ENCODE peak calls at places on chromosome X, in five cellular contexts. Q is AG04450; J is heart left ventricle; L is lower lobe of right lung; A is CD4-positive, alpha-beta T cell. G is an unnamed sample. For H3K9me3, the result is how much of the 10 kb centered on the place peaks cover.

GRCh38 chrX:115584715-115585114 is 23.7 kb downstream of the PLS3 start:
- DNase-seq in Q (no peak), J (no peak), L (no peak), A (no peak), G (no peak)

GRCh38 chrX:140572724-140573123 is 67.9 kb upstream of the SOX3 start:
- DNase-seq in Q (no peak), J (no peak), L (no peak), A (no peak), G (no peak)

GRCh38 chrX:16653424-16653823 is 3.5 kb downstream of the S100G start:
- DNase-seq in Q (no peak), J (no peak), L (no peak), A (no peak), G (no peak)

GRCh38 chrX:41035582-41035981 is 49.7 kb upstream of the USP9X start:
- DNase-seq in Q (no peak), J (no peak), L (no peak), A (no peak), G (no peak)

GRCh38 chrX:20217279-20217678 is 49.4 kb downstream of the RPS6KA3 start:
- DNase-seq in Q (no peak), J (no peak), L (no peak), A (no peak), G (no peak)

GRCh38 chrX:43940811-43941210 is 32.4 kb downstream of the NDP start:
- DNase-seq in Q (no peak), J (no peak), L (no peak), A (no peak), G (no peak)

GRCh38 chrX:107107459-107107858 is 11.2 kb downstream of the RBM41 start:
- DNase-seq in Q (no peak), J (no peak), L (no peak), A (no peak), G (no peak)

GRCh38 chrX:70494441-70494840 is 49.8 kb downstream of the DLG3 start:
- DNase-seq in Q (no peak), J (no peak), L (no peak), A (no peak), G (no peak)

GRCh38 chrX:136625246-136625645 is 22.7 kb upstream of the CD40LG start:
- DNase-seq in Q (no peak), J (no peak), L (no peak), A (no peak), G (no peak)

GRCh38 chrX:14409341-14409740 is 120.0 kb upstream of the GLRA2 start:
- DNase-seq in Q (no peak), J (no peak), L (no peak), A (no peak), G (no peak)

DNA sequence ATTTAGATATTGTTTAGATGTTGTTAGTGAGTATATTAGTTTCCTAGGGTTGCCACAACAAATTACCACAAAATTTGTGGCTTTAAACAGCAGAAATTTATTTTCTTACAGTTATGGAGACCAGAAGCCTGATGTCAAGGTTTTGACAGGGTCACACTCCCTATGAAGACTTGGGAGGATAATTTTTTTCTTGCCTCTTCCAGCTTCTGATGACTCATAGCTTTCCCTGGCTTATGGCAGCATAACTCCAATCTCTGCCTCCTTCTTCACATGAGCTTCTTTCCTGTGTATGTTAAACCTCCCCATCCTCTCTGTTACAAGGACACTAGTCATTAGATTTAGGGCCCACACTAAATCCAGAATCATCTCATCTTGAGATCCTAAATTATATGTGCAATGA is 20.9 kb upstream of the RAB40A start:
- DNase-seq in Q (no peak), J (no peak), L (no peak), A (no peak), G (no peak)
- H3K9me3 ChIP-seq in Q (under half), J (under half), L (under half), A (under half), G (under half)

GRCh38 chrX:153049093-153049492 is 7.2 kb upstream of the PNMA3 start:
- DNase-seq in Q (no peak), J (no peak), L (no peak), A (no peak), G (no peak)
- H3K9me3 ChIP-seq in Q (under half), J (under half), L (under half), A (under half), G (under half)

GRCh38 chrX:82658492-82658891 is 849.6 kb upstream of the POU3F4 start:
- DNase-seq in Q (no peak), J (no peak), L (no peak), A (no peak), G (no peak)
- H3K9me3 ChIP-seq in Q (under half), J (under half), L (under half), A (under half), G (under half)

DNA sequence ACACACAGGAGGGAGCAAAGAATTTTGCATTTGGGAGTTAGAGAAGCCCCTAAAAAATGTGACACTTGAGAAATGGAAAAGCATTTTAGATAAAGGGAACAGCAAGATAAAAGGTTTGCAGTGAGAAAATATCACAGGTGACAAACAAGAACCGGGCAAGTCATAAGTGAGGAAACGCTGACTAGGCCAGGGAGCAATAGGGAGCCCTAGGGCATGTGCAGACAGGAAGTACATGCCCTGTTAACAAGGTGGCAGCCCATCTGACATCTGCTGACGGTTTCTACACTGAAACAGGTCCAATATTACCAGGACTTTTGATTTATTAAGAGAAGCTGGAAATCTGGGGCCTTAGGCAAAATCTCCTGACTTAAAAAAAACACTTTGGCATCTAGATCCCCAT is 4.0 kb upstream of the IL13RA1 start:
- DNase-seq in Q (no peak), J (no peak), L (no peak), A (no peak), G (no peak)
- H3K9me3 ChIP-seq in Q (under half), J (under half), L (under half), A (under half), G (under half)

DNA sequence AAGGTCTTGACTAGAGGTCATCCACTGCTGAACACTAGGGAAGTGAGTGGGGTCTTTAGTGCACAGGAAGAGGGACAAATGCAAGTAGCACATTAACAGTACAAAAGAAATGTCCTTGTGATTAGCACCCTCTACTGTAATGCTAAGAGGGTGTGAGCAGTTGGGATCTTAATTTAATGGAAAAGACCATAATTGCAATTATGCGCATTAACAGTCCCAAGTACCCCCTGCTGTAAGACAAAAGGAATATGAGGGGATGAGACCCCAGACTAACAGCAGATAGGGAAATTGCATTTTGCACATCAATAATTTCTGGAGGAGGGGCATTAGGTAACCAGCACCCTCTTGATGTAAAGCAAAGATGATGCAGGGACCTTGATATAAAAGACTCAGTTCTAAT is 285.0 kb downstream of the CHIC1 start:
- DNase-seq in Q (no peak), J (no peak), L (no peak), A (no peak), G (no peak)
- H3K9me3 ChIP-seq in Q (under half), J (under half), L (under half), A (under half), G (under half)

DNA sequence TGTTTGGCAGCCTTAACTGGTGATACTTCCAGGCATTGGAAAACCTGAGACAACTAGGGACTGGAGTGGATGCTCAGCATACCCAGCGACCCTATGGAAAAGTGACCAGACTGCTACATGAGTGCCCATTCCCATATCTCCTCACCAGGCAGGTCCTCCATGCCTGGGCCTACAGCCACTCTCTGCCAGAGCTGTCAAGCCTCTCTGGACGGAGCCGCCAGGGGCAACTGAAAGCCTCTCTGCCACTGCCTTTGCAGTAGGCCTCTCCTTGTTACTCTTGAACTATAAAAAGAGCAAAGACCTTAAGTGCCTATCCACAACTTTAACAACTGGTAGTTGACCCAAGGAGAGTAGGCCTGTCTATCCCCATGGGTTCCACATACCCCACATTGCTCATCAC is 20.2 kb upstream of the FAAH2 start:
- DNase-seq in Q (no peak), J (no peak), L (no peak), A (no peak), G (no peak)
- H3K9me3 ChIP-seq in Q (under half), J (under half), L (under half), A (under half), G (under half)

GRCh38 chrX:71607488-71607887 is 10.8 kb downstream of the CXCR3 start:
- DNase-seq in Q (no peak), J (no peak), L (no peak), A (no peak), G (no peak)

GRCh38 chrX:71603618-71604017 is 14.7 kb downstream of the CXCR3 start:
- DNase-seq in Q (no peak), J (no peak), L (no peak), A (no peak), G (no peak)

GRCh38 chrX:71606536-71607216 is 11.6 kb downstream of the CXCR3 start:
- DNase-seq in Q (no peak), J (no peak), L (no peak), A (no peak), G (no peak)

GRCh38 chrX:71604141-71604540 is 14.2 kb downstream of the CXCR3 start:
- DNase-seq in Q (no peak), J (no peak), L (no peak), A (no peak), G (no peak)

DNA sequence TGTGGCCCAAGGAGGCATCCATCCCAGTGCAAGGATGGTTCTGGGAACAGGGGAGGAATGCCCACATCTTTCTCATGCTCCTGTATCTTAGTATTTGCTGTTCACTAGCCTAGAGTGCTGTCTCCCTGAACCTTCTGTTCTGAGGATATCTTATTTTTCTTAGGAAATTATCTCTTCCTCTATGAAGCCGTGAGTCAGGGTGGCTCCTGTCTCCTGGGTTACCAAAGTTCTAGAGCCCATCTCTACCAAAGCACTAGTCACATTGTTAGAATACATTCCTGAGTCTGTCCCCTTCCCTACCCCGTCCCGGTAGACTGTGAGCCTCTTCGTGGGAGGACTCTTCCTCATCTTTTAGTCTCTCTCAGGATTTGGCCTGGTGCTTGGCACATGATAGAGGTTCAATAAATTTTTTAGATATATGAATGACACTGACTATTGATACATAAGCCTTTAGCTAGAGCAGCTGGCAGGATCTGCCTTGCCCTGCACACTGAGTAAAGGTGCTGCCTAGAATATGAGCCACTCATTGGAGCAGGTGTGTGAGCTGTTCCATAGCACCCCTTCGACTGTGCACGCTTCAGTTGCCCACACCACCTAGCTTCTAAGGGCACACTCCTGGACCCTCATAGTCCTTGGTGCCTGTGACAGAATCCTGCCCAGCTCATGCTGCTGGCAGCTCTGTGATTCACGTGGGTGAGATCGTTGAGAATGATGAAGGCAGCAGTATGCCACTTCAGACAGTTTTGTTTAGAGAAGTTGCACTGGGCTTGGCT is 13.3 kb downstream of the CXCR3 start:
- DNase-seq in Q (no peak), J (no peak), L (no peak), A (no peak), G (no peak)
- H3K9me3 ChIP-seq in Q (under half), J (under half), L (under half), A (under half), G (under half)

DNA sequence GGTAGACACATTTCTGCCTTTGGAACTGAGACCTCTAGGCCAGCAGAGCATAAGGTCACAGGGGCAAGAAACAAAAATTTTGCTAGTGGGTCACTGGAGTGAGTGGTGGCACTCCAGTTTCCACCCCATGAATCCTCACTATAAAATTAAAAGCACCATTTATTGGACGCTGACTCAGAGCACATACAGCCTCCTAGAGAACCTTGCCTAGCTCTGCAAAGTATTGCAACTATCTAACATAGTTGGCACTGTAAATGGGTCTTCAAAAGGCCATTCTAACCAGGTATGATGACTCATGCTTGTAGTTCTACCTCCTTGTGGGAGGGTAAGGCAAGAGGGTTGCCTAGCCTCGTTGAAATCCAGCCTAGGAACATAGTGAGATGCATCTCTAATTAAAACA is 25.1 kb downstream of the RRAGB start:
- DNase-seq in Q (no peak), J (no peak), L (no peak), A (no peak), G (no peak)
- H3K9me3 ChIP-seq in Q (under half), J (under half), L (under half), A (under half), G (under half)

GRCh38 chrX:44970709-44971108 is 97.7 kb downstream of the KDM6A start:
- DNase-seq in Q (no peak), J (no peak), L (no peak), A (no peak), G (no peak)
- H3K9me3 ChIP-seq in Q (under half), J (under half), L (under half), A (under half), G (under half)

DNA sequence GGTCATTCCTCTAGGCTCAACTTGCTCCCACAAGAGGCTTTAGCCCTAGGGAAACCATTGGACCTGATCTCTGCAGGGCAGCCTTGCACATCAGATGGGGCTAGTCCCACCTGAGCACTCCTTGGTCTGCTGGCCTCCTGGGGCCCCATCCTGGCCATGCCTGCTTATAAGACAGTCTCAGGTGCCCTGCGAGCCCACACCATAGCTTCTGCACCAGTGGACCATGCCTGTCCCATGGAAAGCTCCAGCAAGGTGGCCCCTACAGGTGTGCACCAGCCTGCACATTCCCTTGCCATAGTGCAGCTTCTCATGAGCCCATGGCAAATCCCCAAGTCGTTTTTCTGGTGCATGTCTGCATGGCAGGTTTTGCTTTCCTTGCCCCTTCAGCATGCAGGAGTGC is 19.6 kb upstream of the FAAH2 start:
- DNase-seq in Q (no peak), J (no peak), L (no peak), A (no peak), G (no peak)
- H3K9me3 ChIP-seq in Q (under half), J (under half), L (under half), A (under half), G (under half)